ENCODE peak calls at places on chromosomes 12 and 14, in seven cellular contexts. R is stomach, M is sigmoid colon, U is HepG2, T is prostate gland, K is HL-60, G is K562. B is an unnamed sample.

GRCh38 chr12:6963016-6963731 is 7.3 kb downstream of the PHB2 start:
- DNase-seq in U (no peak), G (no peak), K (no peak), M (peak), T (peak), R (peak), B (no peak)

GRCh38 chr14:103483600-103483999 is 39.0 kb downstream of the CKB start:
- DNase-seq in R (peak), K (no peak), U (no peak), T (no peak), M (no peak), G (no peak), B (no peak)

GRCh38 chr12:70049596-70050360 is 193.5 kb upstream of the CNOT2 start:
- DNase-seq in R (no peak), T (no peak), G (peak), U (no peak), K (peak), M (no peak), B (no peak)

GRCh38 chr14:55107766-55108554 is 21.1 kb upstream of the LGALS3 start:
- DNase-seq in K (peak), G (peak), M (peak), U (peak), R (peak), T (peak), B (no peak)

GRCh38 chr12:38890102-38890501 is 15.3 kb downstream of the CPNE8 start:
- DNase-seq in K (no peak), G (no peak), T (no peak), R (no peak), U (no peak), M (no peak), B (no peak)

GRCh38 chr12:13539051-13539450 is 342.5 kb downstream of the EMP1 start:
- DNase-seq in R (no peak), U (no peak), M (no peak), K (no peak), G (no peak), T (no peak), B (no peak)

GRCh38 chr12:27243006-27243405 is 1.1 kb upstream of the STK38L start:
- DNase-seq in M (no peak), G (no peak), T (no peak), U (no peak), K (no peak), R (no peak), B (no peak)

GRCh38 chr12:113479578-113480335 is 8.1 kb upstream of the LHX5 start:
- DNase-seq in K (no peak), G (peak), U (peak), R (no peak), M (no peak), T (no peak), B (no peak)

GRCh38 chr14:25431211-25432076 is 381.5 kb upstream of the STXBP6 start:
- DNase-seq in K (peak), R (peak), G (no peak), U (peak), M (no peak), T (peak), B (no peak)

GRCh38 chr14:86357866-86358265 is 827.9 kb downstream of the FLRT2 start:
- DNase-seq in K (no peak), T (no peak), M (no peak), R (no peak), G (no peak), U (no peak), B (no peak)

GRCh38 chr12:120928864-120929652 is 24.9 kb upstream of the SPPL3 start:
- DNase-seq in U (no peak), R (peak), K (no peak), T (peak), M (no peak), G (no peak), B (no peak)

GRCh38 chr12:49232940-49233841 is 31.7 kb upstream of the TUBA1C start:
- DNase-seq in U (peak), R (peak), M (peak), K (peak), G (peak), T (peak), B (no peak)

GRCh38 chr14:94427016-94427613 is 25.5 kb downstream of the SERPINA11 start:
- DNase-seq in G (no peak), K (no peak), U (no peak), M (no peak), T (no peak), R (no peak), B (no peak)

GRCh38 chr12:106584104-106585064 is 1.6 kb downstream of the RFX4 start:
- DNase-seq in K (no peak), R (no peak), M (no peak), G (no peak), T (no peak), U (no peak), B (no peak)

DNA sequence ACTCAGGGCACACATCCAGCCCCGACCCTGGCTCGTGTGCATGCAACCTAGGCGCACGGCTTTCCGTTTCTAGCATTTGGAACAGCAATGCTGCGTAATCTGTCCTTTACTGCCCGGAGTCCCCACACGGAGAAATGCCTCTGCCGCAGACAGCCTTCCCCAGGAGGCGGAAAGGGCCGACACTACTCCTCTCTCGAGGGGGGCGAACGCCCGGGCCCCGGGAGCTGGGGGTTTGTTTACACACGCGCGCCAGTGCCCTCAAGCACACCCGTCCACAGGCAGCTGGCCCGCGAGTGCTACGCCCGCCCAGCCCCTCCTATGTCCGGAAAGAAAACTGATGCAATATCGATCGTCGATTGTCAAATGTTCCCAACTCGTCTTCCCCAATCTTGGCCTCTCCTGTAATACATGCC is 849 bp downstream of the SLC38A2 start:
- DNase-seq in U (no peak), R (peak), T (peak), K (peak), M (peak), G (peak), B (no peak)
- TF ChIP-seq POLR2AphosphoS5 in U (peak), R (no peak), T (no peak), K (no peak), M (peak), G (peak), B (no peak)

GRCh38 chr12:132390287-132391076 is 61.1 kb upstream of the GALNT9 start:
- DNase-seq in K (no peak), U (no peak), T (no peak), M (peak), R (no peak), G (no peak), B (no peak)

GRCh38 chr12:132391326-132392041 is 62.1 kb upstream of the GALNT9 start:
- DNase-seq in G (no peak), R (no peak), U (no peak), T (no peak), K (no peak), M (peak), B (no peak)

GRCh38 chr12:132389066-132389465 is 59.7 kb upstream of the GALNT9 start:
- DNase-seq in M (peak), U (no peak), G (no peak), T (no peak), R (no peak), K (no peak), B (no peak)

GRCh38 chr12:132388379-132389015 is 59.1 kb upstream of the GALNT9 start:
- DNase-seq in R (no peak), K (no peak), M (peak), U (no peak), G (no peak), T (no peak), B (no peak)

GRCh38 chr12:132389526-132390286 is 60.3 kb upstream of the GALNT9 start:
- DNase-seq in T (no peak), U (no peak), R (no peak), K (no peak), M (no peak), G (no peak), B (no peak)
- TF ChIP-seq POLR2AphosphoS5 in T (no peak), U (no peak), R (no peak), K (no peak), M (no peak), G (no peak), B (no peak)

GRCh38 chr12:42588981-42589464 is 523 bp downstream of the PRICKLE1 start:
- DNase-seq in M (peak), K (peak), U (no peak), G (peak), R (no peak), T (no peak), B (no peak)
- TF ChIP-seq POLR2AphosphoS5 in M (no peak), K (no peak), U (no peak), G (no peak), R (no peak), T (no peak), B (no peak)

GRCh38 chr12:91651728-91652127 is 469.1 kb upstream of the DCN start:
- DNase-seq in T (no peak), M (no peak), R (no peak), K (no peak), G (no peak), U (no peak), B (no peak)

GRCh38 chr12:91657016-91657415 is 474.4 kb upstream of the DCN start:
- DNase-seq in R (no peak), U (no peak), G (no peak), T (no peak), K (no peak), M (no peak), B (no peak)

DNA sequence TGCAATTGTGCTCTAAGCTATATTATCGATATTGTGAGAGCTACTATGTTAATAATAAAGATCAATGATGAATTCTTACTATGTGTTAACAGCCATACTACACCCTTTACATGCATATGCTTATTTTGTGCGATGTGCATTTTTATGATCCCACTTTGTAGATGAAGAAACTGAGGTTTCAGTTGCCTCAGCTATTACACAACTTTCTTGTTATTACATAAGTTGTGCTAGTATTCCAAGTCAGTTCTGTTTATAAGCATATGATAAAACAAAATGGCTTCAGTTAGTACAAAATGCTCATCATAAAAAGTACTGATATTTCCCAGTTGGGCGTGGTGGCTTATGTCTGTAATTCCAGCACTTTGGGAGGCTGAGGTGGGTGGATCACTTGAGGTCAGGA is 471.5 kb upstream of the DCN start:
- DNase-seq in G (no peak), M (no peak), T (no peak), R (no peak), K (no peak), U (no peak), B (no peak)
- TF ChIP-seq POLR2AphosphoS5 in G (no peak), M (no peak), T (no peak), R (no peak), K (no peak), U (no peak), B (no peak)

GRCh38 chr14:64504310-64504896 is at the start of gene ZBTB1:
- DNase-seq in K (peak), M (peak), U (peak), R (peak), G (peak), T (peak), B (no peak)

GRCh38 chr14:64503184-64503433 is 529 bp downstream of the ZBTB25 start:
- DNase-seq in G (peak), M (peak), T (no peak), K (no peak), U (no peak), R (no peak), B (no peak)

GRCh38 chr14:64503434-64504309 is at the start of gene ZBTB25:
- DNase-seq in R (peak), K (peak), U (peak), G (peak), T (peak), M (peak), B (no peak)

GRCh38 chr14:64506751-64507150 is 2.2 kb downstream of the ZBTB1 start:
- DNase-seq in G (no peak), T (no peak), M (no peak), U (no peak), K (no peak), R (no peak), B (no peak)

DNA sequence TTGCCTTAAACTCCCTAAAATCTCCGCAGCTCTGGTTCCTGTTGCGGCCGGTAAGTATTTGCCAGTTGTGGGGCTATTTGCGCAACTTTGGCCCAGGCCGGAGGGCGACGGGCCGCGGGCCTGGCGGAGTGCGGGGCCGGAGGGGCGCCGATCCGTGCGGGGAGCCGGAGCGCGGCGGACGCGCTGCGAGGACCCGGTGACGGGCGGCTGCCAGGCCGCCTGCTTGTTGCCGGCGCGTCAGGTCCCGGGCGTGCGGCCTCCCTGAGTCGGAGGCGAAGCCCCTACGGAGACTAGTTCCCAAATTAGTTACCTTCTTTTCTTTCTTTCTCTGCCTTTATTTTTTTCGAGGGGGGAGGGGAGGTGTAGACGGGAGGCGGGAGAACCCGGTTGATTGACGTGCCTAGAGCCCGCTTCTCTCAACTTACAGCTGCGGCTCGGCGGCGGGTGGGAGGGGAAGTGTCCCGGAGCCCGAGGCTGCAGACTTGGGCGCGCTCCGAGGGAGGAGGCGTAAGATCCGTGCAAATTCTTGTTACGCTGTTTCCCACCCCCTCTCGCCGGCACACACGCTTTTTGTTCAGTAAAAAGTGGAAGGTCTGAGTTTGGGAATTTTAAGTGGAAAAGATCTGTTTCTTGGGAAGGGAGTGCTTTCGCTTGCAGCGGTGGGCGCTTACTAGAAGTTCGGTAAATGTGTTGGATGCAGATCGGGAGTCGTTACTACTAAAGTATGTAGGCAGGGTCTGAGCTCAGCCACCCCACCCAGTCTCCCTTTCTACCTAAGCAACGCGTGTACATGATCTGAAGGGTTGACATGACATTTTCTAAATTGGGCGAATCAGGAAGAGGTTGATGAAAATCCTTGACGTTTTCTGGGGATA is 564 bp downstream of the ZBTB1 start:
- DNase-seq in T (peak), G (peak), U (peak), M (peak), K (peak), R (peak), B (no peak)
- TF ChIP-seq POLR2AphosphoS5 in T (peak), G (no peak), U (no peak), M (peak), K (no peak), R (peak), B (peak)

GRCh38 chr12:94101902-94102660 is 46.3 kb upstream of the PLXNC1 start:
- DNase-seq in G (peak), K (peak), R (peak), U (peak), T (peak), M (peak), B (peak)
- TF ChIP-seq POLR2AphosphoS5 in G (no peak), K (no peak), R (no peak), U (no peak), T (peak), M (no peak), B (no peak)

GRCh38 chr12:67211494-67211893 is 57.7 kb upstream of the CAND1 start:
- DNase-seq in M (no peak), K (no peak), U (no peak), T (no peak), R (no peak), G (no peak), B (no peak)
- TF ChIP-seq POLR2AphosphoS5 in M (no peak), K (no peak), U (no peak), T (no peak), R (no peak), G (no peak), B (no peak)

GRCh38 chr12:68814490-68815231 is 6.7 kb downstream of the MDM2 start:
- DNase-seq in R (no peak), M (no peak), T (no peak), U (no peak), K (no peak), G (no peak), B (no peak)

GRCh38 chr12:68812553-68813241 is 4.7 kb downstream of the MDM2 start:
- DNase-seq in U (no peak), K (no peak), M (peak), T (no peak), R (no peak), G (peak), B (no peak)

GRCh38 chr12:68813242-68813593 is 5.2 kb downstream of the MDM2 start:
- DNase-seq in K (no peak), U (no peak), G (no peak), R (no peak), T (no peak), M (no peak), B (no peak)

GRCh38 chr12:68815232-68815927 is 7.4 kb downstream of the MDM2 start:
- DNase-seq in G (no peak), K (no peak), R (no peak), M (no peak), U (no peak), T (no peak), B (no peak)

DNA sequence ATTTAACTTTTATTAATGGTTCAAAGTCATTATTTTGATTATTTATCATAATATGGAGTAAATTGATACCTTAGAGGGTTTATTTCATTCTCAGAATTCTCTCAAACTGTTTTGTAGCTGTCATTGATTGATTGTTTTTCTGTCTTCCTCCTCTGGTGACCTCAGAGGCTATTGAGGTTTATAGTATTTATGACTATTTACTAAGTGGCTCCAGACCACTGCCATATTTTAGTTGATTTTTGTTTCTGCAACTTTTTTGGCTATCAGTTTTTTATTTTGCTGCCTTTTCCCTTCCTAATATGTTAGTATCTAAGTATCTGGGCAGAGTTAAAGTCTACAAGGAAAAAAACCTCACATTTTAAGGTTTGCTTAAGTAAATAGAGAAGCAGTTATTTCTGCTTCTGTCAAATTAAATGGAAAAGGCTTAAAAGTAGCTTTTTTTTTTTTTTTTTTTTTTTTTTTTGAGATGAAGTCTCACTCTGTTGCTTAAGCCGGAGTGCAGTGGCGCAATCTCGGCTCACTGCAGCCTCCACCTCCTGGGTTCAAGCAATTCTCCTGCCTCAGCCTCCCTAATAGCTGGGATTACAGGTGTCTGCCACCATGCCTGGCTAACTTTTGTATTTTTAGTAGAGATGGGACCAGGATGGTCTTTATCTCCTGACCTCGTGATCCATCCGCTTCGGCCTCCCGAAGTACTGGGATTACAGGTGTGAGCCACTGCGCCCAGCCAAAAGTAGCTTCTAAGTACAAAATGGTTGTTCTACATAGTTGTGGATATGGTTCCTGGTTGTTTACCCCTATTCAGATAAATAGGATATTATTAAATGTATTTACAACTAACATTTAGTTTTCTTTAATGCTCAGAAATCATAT is 8.2 kb downstream of the MDM2 start:
- DNase-seq in T (no peak), M (no peak), K (no peak), G (no peak), R (no peak), U (no peak), B (no peak)
- TF ChIP-seq POLR2AphosphoS5 in T (no peak), M (no peak), K (no peak), G (no peak), R (no peak), U (no peak), B (no peak)

GRCh38 chr14:23301969-23302289 is 730 bp downstream of the PPP1R3E start:
- DNase-seq in R (no peak), G (no peak), M (no peak), K (no peak), T (no peak), U (no peak), B (no peak)
- TF ChIP-seq POLR2AphosphoS5 in R (peak), G (no peak), M (peak), K (peak), T (peak), U (peak), B (peak)

GRCh38 chr12:51950682-51951198 is 759 bp upstream of the ACVR1B start:
- DNase-seq in R (no peak), K (no peak), T (no peak), G (no peak), U (no peak), M (no peak), B (no peak)

GRCh38 chr12:51951843-51952722 is 584 bp downstream of the ACVR1B start:
- DNase-seq in U (no peak), T (no peak), G (no peak), K (no peak), M (peak), R (no peak), B (no peak)

GRCh38 chr12:51953011-51953568 is 1.6 kb downstream of the ACVR1B start:
- DNase-seq in K (no peak), M (no peak), R (no peak), U (no peak), T (no peak), G (no peak), B (no peak)

GRCh38 chr12:51949342-51950030 is 2.0 kb upstream of the ACVR1B start:
- DNase-seq in M (no peak), G (no peak), R (no peak), U (no peak), T (no peak), K (no peak), B (no peak)

DNA sequence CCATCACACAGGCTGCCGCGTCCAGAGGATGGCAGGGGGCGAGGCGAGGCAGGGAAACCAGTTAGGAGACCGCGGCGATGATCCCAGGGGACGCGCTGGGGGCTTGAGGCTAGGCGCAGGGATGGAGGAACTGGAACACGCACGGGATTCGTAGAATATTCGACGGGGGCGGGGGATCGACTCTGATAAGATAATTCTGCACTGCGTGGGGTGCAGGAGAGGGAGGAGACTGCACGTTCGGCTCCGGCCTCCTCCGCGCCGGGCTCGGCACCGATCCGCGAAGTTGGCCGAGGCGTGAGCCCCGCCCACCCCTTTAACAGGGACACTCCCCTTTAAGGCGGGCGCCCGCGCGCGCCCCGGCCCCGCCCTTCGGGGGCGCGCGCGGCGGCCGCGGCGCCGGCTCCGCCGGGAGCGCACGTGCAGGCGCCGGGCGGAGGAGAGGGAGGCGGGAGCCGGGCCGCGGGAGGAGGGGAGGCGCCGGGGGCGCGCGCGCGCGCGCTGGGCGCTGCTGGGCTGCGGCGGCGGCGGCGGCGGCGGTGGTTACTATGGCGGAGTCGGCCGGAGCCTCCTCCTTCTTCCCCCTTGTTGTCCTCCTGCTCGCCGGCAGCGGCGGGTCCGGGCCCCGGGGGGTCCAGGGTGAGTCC is at the start of gene ACVR1B:
- DNase-seq in M (peak), R (peak), K (peak), U (peak), G (peak), T (peak), B (peak)
- TF ChIP-seq POLR2AphosphoS5 in M (peak), R (no peak), K (no peak), U (no peak), G (no peak), T (peak), B (peak)

B was measured in SK-N-MC.